ENCODE peak calls at places on chromosomes 7 and 10, in four cellular contexts. F is cardiac muscle cell, T is WTC11, I is head of caudate nucleus. C is an unnamed sample.

GRCh38 chr7:131226116-131226562 is 101.5 kb upstream of the MKLN1 start:
- DNase-seq in F (no peak), T (no peak), I (no peak), C (no peak)

GRCh38 chr7:7323352-7323751 is 141.0 kb downstream of the C1GALT1 start:
- DNase-seq in F (no peak), T (no peak), I (no peak), C (no peak)

GRCh38 chr7:108311446-108312168 is 144.6 kb downstream of the NRCAM start:
- DNase-seq in F (no peak), T (no peak), I (no peak), C (no peak)

GRCh38 chr7:92682767-92683539 is 92.8 kb upstream of the FAM133B start:
- DNase-seq in F (no peak), T (no peak), I (no peak), C (no peak)

GRCh38 chr7:155988421-155988820 is 176.2 kb upstream of the SHH start:
- DNase-seq in F (no peak), T (no peak), I (no peak), C (no peak)

GRCh38 chr7:140059288-140060242 is 3.2 kb downstream of the PARP12 start:
- DNase-seq in F (no peak), T (no peak), I (no peak), C (peak)

GRCh38 chr7:108001759-108002725 is 919 bp downstream of the LAMB1 start:
- DNase-seq in F (peak), T (peak), I (peak), C (peak)

GRCh38 chr10:71621783-71622526 is 97.6 kb downstream of the C10orf105 start:
- DNase-seq in F (peak), T (no peak), I (peak), C (peak)

GRCh38 chr7:462173-463103 is 57.2 kb downstream of the PDGFA start:
- DNase-seq in F (no peak), T (peak), I (no peak), C (no peak)

GRCh38 chr7:130352335-130353074 is 7.9 kb downstream of the CPA5 start:
- DNase-seq in F (no peak), T (no peak), I (peak), C (no peak)

GRCh38 chr10:17865351-17865750 is 56.2 kb downstream of the MRC1 start:
- DNase-seq in F (no peak), T (no peak), I (no peak), C (no peak)

GRCh38 chr10:35875281-35875680 is 233.2 kb upstream of the FZD8 start:
- DNase-seq in F (peak), T (peak), I (no peak), C (peak)

GRCh38 chr7:70215491-70215890 is 617.2 kb downstream of the AUTS2 start:
- DNase-seq in F (no peak), T (no peak), I (no peak), C (no peak)

GRCh38 chr7:139914306-139914747 is 85.3 kb downstream of the TBXAS1 start:
- DNase-seq in F (no peak), T (no peak), I (no peak), C (no peak)

GRCh38 chr10:75525646-75526045 is 94.2 kb downstream of the LRMDA start:
- DNase-seq in F (no peak), T (no peak), I (no peak), C (no peak)

GRCh38 chr10:106582291-106582690 is 582.2 kb downstream of the SORCS1 start:
- DNase-seq in F (no peak), T (no peak), I (peak), C (no peak)

GRCh38 chr7:34596887-34597286 is 61.1 kb upstream of the NPSR1 start:
- DNase-seq in F (peak), T (peak), I (no peak), C (no peak)

GRCh38 chr7:136009488-136010079 is 32.4 kb upstream of the MTPN start:
- DNase-seq in F (peak), T (no peak), I (no peak), C (no peak)

GRCh38 chr7:101488826-101489572 is 126.3 kb downstream of the COL26A1 start:
- DNase-seq in F (no peak), T (no peak), I (no peak), C (no peak)

GRCh38 chr7:149014309-149014708 is 14.0 kb downstream of the PDIA4 start:
- DNase-seq in F (no peak), T (no peak), I (no peak), C (no peak)

GRCh38 chr10:22573820-22574569 is 140.4 kb downstream of the PIP4K2A start:
- DNase-seq in F (no peak), T (peak), I (no peak), C (no peak)

GRCh38 chr10:4229106-4229505 is 444.1 kb upstream of the KLF6 start:
- DNase-seq in F (no peak), T (no peak), I (no peak), C (no peak)